ENCODE peak calls at places on chromosomes 5 and 9, in ten cellular contexts. A is tibial nerve, G is HCT116, M is prostate gland, U is heart left ventricle, V is vagina, E is breast epithelium, W is Peyer's patch, B is body of pancreas, Z is GM12891. C is an unnamed sample.
A peak's percentile ranks its signal among the peaks of the same experiment; 100 is the strongest.

GRCh38 chr9:90132866-90133265 is 509.8 kb downstream of the DIRAS2 start:
- DNase-seq in A (no peak), W (no peak), M (no peak), G (no peak), U (no peak), B (no peak), Z (no peak), E (no peak), V (no peak), C (no peak)

GRCh38 chr5:141359790-141360426 is at the start of gene PCDHGB2:
- DNase-seq in B (no peak), V (no peak), U (no peak), G (peak; percentile 40), A (no peak), E (no peak), M (no peak), W (no peak), Z (peak; percentile 42), C (peak; percentile 44)

GRCh38 chr5:2582106-2582505 is 169.4 kb downstream of the IRX2 start:
- DNase-seq in U (no peak), W (no peak), G (no peak), E (no peak), A (no peak), Z (no peak), M (no peak), V (no peak), B (no peak), C (no peak)

GRCh38 chr5:5340206-5340729 is 82.2 kb upstream of the ICE1 start:
- DNase-seq in W (peak; percentile 18), Z (no peak), M (no peak), B (peak; percentile 35), A (peak; percentile 49), V (peak; percentile 94), G (peak; percentile 80), E (peak; percentile 72), U (peak; percentile 33), C (peak; percentile 91)

GRCh38 chr5:128053291-128053954 is 30.1 kb upstream of the SLC12A2 start:
- DNase-seq in V (no peak), U (no peak), A (no peak), M (no peak), Z (no peak), B (no peak), W (no peak), E (no peak), G (no peak), C (no peak)

GRCh38 chr5:127008300-127008975 is 21.9 kb downstream of the MARCHF3 start:
- DNase-seq in A (no peak), B (no peak), E (no peak), Z (no peak), U (peak; percentile 46), G (no peak), V (no peak), M (no peak), W (no peak), C (no peak)

GRCh38 chr9:87227456-87227855 is 270.2 kb upstream of the DAPK1 start:
- DNase-seq in Z (no peak), W (no peak), A (no peak), G (no peak), U (no peak), V (no peak), B (no peak), M (no peak), E (no peak), C (no peak)

GRCh38 chr5:88680253-88681132 is 202.5 kb downstream of the MEF2C start:
- DNase-seq in W (peak; percentile 43), A (peak; percentile 54), B (peak; percentile 63), G (peak; percentile 24), U (peak; percentile 69), M (peak; percentile 25), V (no peak), Z (peak; percentile 73), E (no peak), C (peak; percentile 86)

GRCh38 chr9:1231998-1232919 is 182.1 kb downstream of the DMRT2 start:
- DNase-seq in E (peak; percentile 64), B (peak; percentile 80), V (no peak), G (no peak), M (peak; percentile 83), W (peak; percentile 17), A (peak; percentile 78), Z (no peak), U (peak; percentile 28), C (no peak)

GRCh38 chr5:121968910-121969607 is 7.3 kb downstream of the SRFBP1 start:
- DNase-seq in V (no peak), A (no peak), U (no peak), W (no peak), G (peak; percentile 61), M (no peak), E (no peak), Z (no peak), B (no peak), C (no peak)

GRCh38 chr5:38420691-38421395 is 135.6 kb downstream of the LIFR start:
- DNase-seq in B (peak; percentile 70), U (peak; percentile 45), G (peak; percentile 60), V (no peak), A (peak; percentile 81), Z (peak; percentile 19), W (peak; percentile 17), E (peak; percentile 29), M (peak; percentile 43), C (peak; percentile 78)

GRCh38 chr5:40587284-40587882 is 92.3 kb upstream of the PTGER4 start:
- DNase-seq in W (no peak), V (no peak), E (no peak), U (no peak), Z (no peak), M (no peak), A (no peak), B (no peak), G (no peak), C (no peak)

GRCh38 chr5:135242021-135242480 is 157.0 kb downstream of the MACROH2A1 start:
- DNase-seq in B (peak; percentile 3), E (peak; percentile 22), G (no peak), V (peak; percentile 79), U (peak; percentile 19), Z (no peak), A (no peak), W (no peak), M (no peak), C (peak; percentile 70)

GRCh38 chr9:89926691-89927220 is 321.9 kb downstream of the GADD45G start:
- DNase-seq in V (no peak), M (peak; percentile 80), E (no peak), U (no peak), G (no peak), W (no peak), B (no peak), A (no peak), Z (no peak), C (no peak)

GRCh38 chr5:94376672-94377345 is 241.6 kb downstream of the KIAA0825 start:
- DNase-seq in M (no peak), B (no peak), A (no peak), V (no peak), Z (no peak), E (no peak), G (no peak), U (no peak), W (no peak), C (no peak)

GRCh38 chr5:1111727-1112289 is at the start of gene SLC12A7:
- DNase-seq in W (peak; percentile 58), U (peak; percentile 78), A (peak; percentile 45), B (peak; percentile 79), M (peak; percentile 74), G (no peak), V (no peak), Z (peak; percentile 63), E (peak; percentile 37), C (no peak)
- TF ChIP-seq POLR2A in W (peak; percentile 93), U (peak; percentile 96), A (peak; percentile 78), B (peak; percentile 75), M (peak; percentile 94), G (peak; percentile 73), V (peak; percentile 78), Z (no peak), E (no peak), C (peak; percentile 26)

DNA sequence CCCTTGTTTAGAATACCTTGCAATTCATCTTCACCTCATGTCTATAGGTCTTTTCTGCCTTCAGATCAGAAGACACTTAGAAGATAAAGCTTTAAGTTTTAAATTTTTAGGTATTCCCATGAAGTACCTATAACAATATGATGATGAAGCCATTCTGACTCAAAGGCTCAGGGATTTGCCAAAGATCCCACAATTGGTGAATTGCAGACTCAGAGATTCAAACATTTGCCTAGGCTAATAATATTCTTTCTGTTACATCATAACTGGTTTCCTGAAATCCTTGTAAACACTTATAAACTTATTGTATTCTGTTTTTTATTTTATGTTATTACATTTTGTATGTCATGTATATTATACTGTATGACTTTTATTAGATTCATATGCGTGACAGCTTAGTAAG is 62.8 kb upstream of the ZFAND5 start:
- DNase-seq in V (no peak), B (no peak), E (no peak), A (no peak), G (no peak), Z (no peak), U (no peak), M (no peak), W (no peak), C (no peak)
- TF ChIP-seq POLR2A in V (no peak), B (no peak), E (no peak), A (no peak), G (no peak), Z (no peak), U (no peak), M (no peak), W (no peak), C (no peak)

GRCh38 chr9:130712564-130713285 is 19.1 kb downstream of the EXOSC2 start:
- DNase-seq in U (peak; percentile 99), Z (peak; percentile 97), A (peak; percentile 96), B (peak; percentile 98), V (peak; percentile 99), E (peak; percentile 99), W (peak; percentile 97), M (peak; percentile 99), G (peak; percentile 96), C (peak; percentile 53)
- TF ChIP-seq POLR2A in U (peak; percentile 80), Z (no peak), A (peak; percentile 80), B (peak; percentile 71), V (no peak), E (no peak), W (peak; percentile 60), M (peak; percentile 80), G (no peak), C (peak; percentile 37)

GRCh38 chr9:133991964-133992779 is at the start of gene VAV2:
- DNase-seq in G (peak; percentile 29), E (no peak), M (peak; percentile 46), U (peak; percentile 76), Z (no peak), B (peak; percentile 79), V (no peak), W (peak; percentile 71), A (peak; percentile 30), C (peak; percentile 84)

GRCh38 chr9:133989554-133990365 is 2.4 kb downstream of the VAV2 start:
- DNase-seq in B (no peak), U (no peak), G (no peak), E (no peak), V (no peak), M (no peak), A (no peak), W (no peak), Z (no peak), C (no peak)

GRCh38 chr9:133991211-133991921 is 758 bp downstream of the VAV2 start:
- DNase-seq in B (peak; percentile 41), W (no peak), M (no peak), A (no peak), U (no peak), Z (no peak), E (no peak), V (no peak), G (no peak), C (no peak)

GRCh38 chr9:133992780-133993634 is 883 bp upstream of the VAV2 start:
- DNase-seq in U (peak; percentile 88), A (peak; percentile 88), G (peak; percentile 43), Z (peak; percentile 84), W (peak; percentile 85), E (peak; percentile 80), M (peak; percentile 84), B (peak; percentile 87), V (peak; percentile 97), C (peak; percentile 93)

GRCh38 chr9:133990366-133991210 is 1.5 kb downstream of the VAV2 start:
- DNase-seq in B (peak; percentile 93), M (no peak), U (no peak), W (no peak), G (peak; percentile 21), A (peak; percentile 35), E (no peak), V (no peak), Z (no peak), C (peak; percentile 95)
- TF ChIP-seq POLR2A in B (peak; percentile 85), M (no peak), U (no peak), W (no peak), G (no peak), A (no peak), E (no peak), V (no peak), Z (no peak), C (peak; percentile 59)